ENCODE peak calls at places on chromosomes 16 and 17, in ten cellular contexts. V, D, Y, M, W, Z, L, E, B and G are unnamed samples.

GRCh38 chr17:19805006-19805405 is 56.9 kb upstream of the ALDH3A1 start:
- DNase-seq in V (no peak), D (no peak), Y (no peak), M (no peak), W (no peak), Z (no peak), L (no peak), E (no peak), B (no peak), G (no peak)

GRCh38 chr17:511833-512251 is 159.2 kb upstream of the RPH3AL start:
- DNase-seq in V (no peak), D (no peak), Y (no peak), M (no peak), W (no peak), Z (no peak), L (no peak), E (no peak), B (peak), G (no peak)

GRCh38 chr16:74107795-74108610 is 188.6 kb upstream of the PSMD7 start:
- DNase-seq in V (peak), D (no peak), Y (no peak), M (peak), W (no peak), Z (no peak), L (no peak), E (no peak), B (no peak), G (no peak)

GRCh38 chr16:88497561-88498420 is 44.7 kb downstream of the ZFPM1 start:
- DNase-seq in V (no peak), D (no peak), Y (peak), M (no peak), W (no peak), Z (no peak), L (no peak), E (no peak), B (no peak), G (no peak)

GRCh38 chr17:50638851-50639767 is 4.4 kb downstream of the ABCC3 start:
- DNase-seq in V (peak), D (peak), Y (no peak), M (peak), W (no peak), Z (peak), L (no peak), E (peak), B (peak), G (peak)

GRCh38 chr17:29168079-29168758 is 12.0 kb downstream of the MYO18A start:
- DNase-seq in V (no peak), D (no peak), Y (no peak), M (no peak), W (no peak), Z (no peak), L (no peak), E (no peak), B (no peak), G (no peak)

GRCh38 chr17:55710829-55711496 is 11.7 kb downstream of the TMEM100 start:
- DNase-seq in V (no peak), D (no peak), Y (no peak), M (no peak), W (no peak), Z (no peak), L (no peak), E (no peak), B (no peak), G (no peak)

GRCh38 chr17:67157732-67158639 is 87.0 kb downstream of the HELZ start:
- DNase-seq in V (peak), D (no peak), Y (no peak), M (peak), W (no peak), Z (no peak), L (no peak), E (no peak), B (no peak), G (no peak)

GRCh38 chr16:87692176-87692575 is 73.6 kb downstream of the KLHDC4 start:
- DNase-seq in V (no peak), D (no peak), Y (no peak), M (no peak), W (no peak), Z (no peak), L (no peak), E (no peak), B (no peak), G (no peak)

GRCh38 chr16:69083306-69083941 is 22.0 kb upstream of the HAS3 start:
- DNase-seq in V (no peak), D (no peak), Y (peak), M (no peak), W (no peak), Z (no peak), L (no peak), E (no peak), B (peak), G (no peak)

GRCh38 chr16:74608944-74609343 is 2.0 kb upstream of the GLG1 start:
- DNase-seq in V (no peak), D (no peak), Y (no peak), M (peak), W (peak), Z (no peak), L (no peak), E (no peak), B (no peak), G (no peak)

GRCh38 chr17:7587420-7587786 is 2.5 kb downstream of the SOX15 start:
- DNase-seq in V (no peak), D (no peak), Y (no peak), M (no peak), W (no peak), Z (no peak), L (no peak), E (peak), B (peak), G (no peak)